ENCODE peak calls at places on chromosomes 6 and 20, in four cellular contexts. M, Y, F and K are unnamed samples.

GRCh38 chr6:41488392-41489129 is 57.6 kb upstream of the FOXP4 start:
- DNase-seq in F (peak; percentile 74), Y (no peak), M (no peak), K (peak; percentile 92)

GRCh38 chr6:99521557-99522286 is 6.5 kb upstream of the USP45 start:
- DNase-seq in M (no peak), Y (peak; percentile 55), F (peak; percentile 79), K (peak; percentile 75)

GRCh38 chr6:122012576-122012975 is 386.9 kb upstream of the HSF2 start:
- DNase-seq in F (peak; percentile 55), M (no peak), Y (no peak), K (no peak)

GRCh38 chr6:156718647-156719394 is 58.4 kb upstream of the ARID1B start:
- DNase-seq in Y (peak; percentile 74), M (no peak), F (peak; percentile 93), K (no peak)

GRCh38 chr20:9306521-9306920 is 207.9 kb upstream of the LAMP5 start:
- DNase-seq in Y (no peak), F (peak; percentile 91), M (no peak), K (no peak)

GRCh38 chr6:16832027-16832688 is 70.9 kb upstream of the ATXN1 start:
- DNase-seq in F (no peak), M (no peak), Y (no peak), K (no peak)

GRCh38 chr6:97038437-97038836 is 113.9 kb downstream of the KLHL32 start:
- DNase-seq in M (no peak), F (no peak), Y (no peak), K (no peak)

GRCh38 chr6:90368601-90369000 is 72.0 kb upstream of the BACH2 start:
- DNase-seq in F (peak; percentile 44), Y (no peak), M (no peak), K (no peak)

GRCh38 chr6:83636800-83637199 is 72.1 kb downstream of the SNAP91 start:
- DNase-seq in M (no peak), F (no peak), Y (no peak), K (no peak)

GRCh38 chr6:45668705-45669104 is 291.0 kb upstream of the SUPT3H start:
- DNase-seq in M (no peak), F (no peak), Y (no peak), K (peak; percentile 48)

GRCh38 chr6:108359901-108360882 is 65.3 kb downstream of the AFG1L start:
- DNase-seq in F (peak; percentile 6), M (no peak), Y (peak; percentile 19), K (no peak)

GRCh38 chr6:12296255-12296573 is 6.1 kb downstream of the EDN1 start:
- DNase-seq in F (peak; percentile 95), Y (no peak), M (no peak), K (no peak)

GRCh38 chr6:114007451-114007953 is 36.6 kb upstream of the HDAC2 start:
- DNase-seq in F (no peak), M (peak; percentile 93), Y (no peak), K (no peak)

GRCh38 chr20:62708591-62709536 is at the start of gene NTSR1:
- DNase-seq in F (peak; percentile 25), Y (no peak), M (no peak), K (peak; percentile 76)

GRCh38 chr20:37816726-37817125 is 86.2 kb upstream of the VSTM2L start:
- DNase-seq in M (no peak), F (no peak), Y (no peak), K (no peak)

GRCh38 chr20:33680681-33681080 is 5.5 kb downstream of the E2F1 start:
- DNase-seq in F (no peak), Y (no peak), M (peak; percentile 5), K (no peak)

GRCh38 chr20:36105731-36106226 is 48.8 kb upstream of the EPB41L1 start:
- DNase-seq in M (no peak), F (no peak), Y (no peak), K (no peak)

GRCh38 chr20:20741067-20742045 is 28.9 kb upstream of the RALGAPA2 start:
- DNase-seq in F (no peak), M (no peak), Y (no peak), K (no peak)

GRCh38 chr6:110523461-110524021 is 47.1 kb upstream of the SLC22A16 start:
- DNase-seq in Y (no peak), M (no peak), F (no peak), K (no peak)
- H3K9ac ChIP-seq in Y (no peak overlapping the region), M (no peak overlapping the region), F (no peak overlapping the region), K (no peak overlapping the region)

DNA sequence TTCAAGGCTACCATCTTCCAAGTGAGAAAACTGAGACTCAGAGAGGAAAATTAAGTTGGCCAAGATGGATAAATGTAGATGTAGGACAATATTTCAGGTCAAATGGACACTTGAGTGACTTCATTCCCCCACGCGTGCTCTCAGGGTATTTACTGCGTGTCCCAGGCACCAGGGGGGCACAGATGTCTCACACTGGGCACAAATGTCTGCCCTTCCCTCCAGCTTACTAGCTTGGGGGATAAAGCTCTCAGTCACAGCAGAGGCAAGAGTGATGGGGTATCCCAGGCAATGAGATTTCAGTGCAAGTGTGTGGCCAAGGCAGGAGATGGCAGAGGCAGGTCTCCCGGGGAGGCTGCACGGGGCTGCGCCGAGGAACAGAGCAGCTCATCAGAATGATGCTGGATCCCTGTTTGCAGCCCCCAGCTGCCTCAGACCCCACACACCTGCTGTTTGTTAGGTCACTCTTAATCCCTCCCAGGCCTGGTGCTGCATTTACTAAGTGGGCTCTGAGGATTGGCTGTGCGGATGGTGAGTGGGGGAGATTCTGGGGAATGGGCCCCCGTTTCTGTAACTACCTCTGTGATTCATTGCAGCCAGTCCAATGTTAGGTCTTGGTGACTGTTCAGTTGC is 44.1 kb downstream of the PTK7 start:
- DNase-seq in M (no peak), Y (no peak), F (no peak), K (no peak)
- H3K9ac ChIP-seq in M (no peak overlapping the region), Y (no peak overlapping the region), F (no peak overlapping the region), K (no peak overlapping the region)

DNA sequence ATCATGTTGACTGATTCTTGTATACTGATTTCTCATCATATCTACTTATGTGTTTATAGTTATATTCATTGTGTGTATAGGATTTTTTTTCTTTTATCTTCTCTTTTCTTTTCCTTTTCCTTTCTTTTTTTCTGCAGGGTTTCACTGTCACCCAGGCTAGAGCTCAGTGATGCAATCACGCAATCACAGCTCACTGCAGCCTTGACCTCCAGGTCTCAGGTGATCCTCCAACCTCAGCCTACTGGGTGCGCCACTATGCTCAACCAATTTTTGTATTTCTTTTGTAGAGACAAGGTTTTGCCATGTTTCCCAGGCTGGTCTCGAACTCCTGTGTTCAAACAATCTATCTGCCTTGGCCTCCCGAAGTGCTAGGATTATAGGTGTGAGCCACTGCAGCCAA is 1.6 kb upstream of the PBOV1 start:
- DNase-seq in Y (no peak), F (no peak), M (no peak), K (no peak)
- H3K9ac ChIP-seq in Y (no peak overlapping the region), F (no peak overlapping the region), M (no peak overlapping the region), K (no peak overlapping the region)

GRCh38 chr6:35158520-35158919 is 17.4 kb upstream of the TCP11 start:
- DNase-seq in F (no peak), M (no peak), Y (no peak), K (no peak)
- H3K9ac ChIP-seq in F (peak overlapping the region; percentile 8), M (no peak overlapping the region), Y (no peak overlapping the region), K (no peak overlapping the region)

DNA sequence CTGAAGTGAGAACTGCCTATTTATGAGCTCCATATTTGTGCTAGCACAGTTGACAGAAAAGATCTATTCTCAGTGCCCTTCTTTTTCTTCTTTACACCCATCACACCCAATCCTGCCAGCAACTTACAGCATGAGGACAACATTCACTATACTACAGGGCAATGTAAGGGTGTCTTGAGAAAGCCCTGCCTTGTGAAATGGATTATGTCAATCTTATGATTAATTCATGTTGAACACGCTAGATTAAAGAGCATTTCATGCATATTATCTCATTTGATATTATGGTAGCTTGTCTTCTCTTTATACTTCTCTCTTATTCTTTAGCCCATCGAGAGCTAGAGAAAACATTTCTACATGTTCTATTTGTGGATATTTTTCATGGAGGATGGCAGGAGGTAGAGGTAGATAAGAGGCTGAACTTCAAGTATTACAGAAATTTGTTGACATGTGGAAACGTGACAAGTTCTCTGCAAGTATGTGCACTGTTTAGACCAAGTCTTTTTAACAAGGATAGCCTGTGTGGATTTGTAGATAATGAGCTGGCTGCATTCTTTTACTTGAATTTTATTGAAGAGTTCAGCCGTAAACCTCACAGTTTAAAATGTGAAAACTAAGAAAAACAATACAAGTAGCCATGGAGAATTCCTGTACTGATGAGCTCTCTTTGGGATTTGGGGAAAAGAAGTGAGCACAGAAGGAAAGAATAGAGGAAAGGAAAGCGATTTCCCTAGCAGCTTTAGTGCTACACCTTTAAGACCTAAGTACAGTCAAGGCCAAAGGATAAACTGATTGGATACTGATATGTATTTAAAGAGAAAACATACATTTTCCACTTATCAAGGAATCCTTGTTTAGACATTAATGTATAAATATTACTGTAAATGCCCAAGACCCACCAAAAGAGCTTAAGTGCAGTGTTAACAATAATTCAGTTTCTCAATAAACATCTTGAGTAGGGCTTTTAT is 212.1 kb downstream of the ARHGAP18 start:
- DNase-seq in Y (peak; percentile 9), M (no peak), F (no peak), K (no peak)
- H3K9ac ChIP-seq in Y (no peak overlapping the region), M (no peak overlapping the region), F (peak overlapping the region; percentile 32), K (no peak overlapping the region)

DNA sequence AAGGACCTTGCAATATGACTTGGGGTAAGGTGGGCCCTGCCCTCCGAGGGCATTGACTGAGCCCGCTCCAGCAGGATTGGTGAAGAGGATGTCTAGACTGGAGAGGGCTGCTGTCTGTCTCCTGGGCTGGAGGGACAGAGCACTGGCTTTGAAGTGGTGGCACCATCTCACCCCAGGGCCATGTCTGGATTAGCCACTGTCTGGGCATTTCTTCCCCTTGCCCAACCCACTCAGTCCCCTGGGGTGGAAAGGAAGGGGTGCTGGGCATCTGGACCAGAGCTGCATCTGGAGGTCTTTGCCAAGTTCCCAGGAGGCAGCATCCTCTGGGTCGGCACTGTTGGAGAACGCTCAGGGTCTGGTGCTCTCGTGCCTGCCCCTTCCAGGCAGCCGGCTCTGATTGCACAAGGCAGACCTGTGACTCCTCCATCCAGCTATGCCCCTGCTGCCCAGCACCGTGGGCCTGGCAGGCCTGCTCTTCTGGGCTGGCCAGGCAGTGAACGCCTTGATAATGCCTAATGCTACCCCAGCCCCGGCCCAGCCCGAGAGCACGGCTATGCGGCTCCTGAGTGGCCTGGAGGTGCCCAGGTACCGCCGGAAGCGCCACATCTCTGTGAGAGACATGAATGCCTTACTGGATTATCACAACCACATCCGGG is at the start of gene R3HDML:
- DNase-seq in Y (no peak), M (no peak), F (no peak), K (no peak)
- H3K9ac ChIP-seq in Y (no peak within 1 kb of the TSS), M (no peak within 1 kb of the TSS), F (no peak within 1 kb of the TSS), K (no peak within 1 kb of the TSS)